ENCODE peak calls at places on chromosomes 3 and 15, in nine cellular contexts. T is lung; Q is foreskin keratinocyte; M is activated naive CD4-positive, alpha-beta T cell treated with anti-CD3 and anti-CD28 coated beads, Interleukin-2, amount 50 U/mL, for 72 hours; E is HepG2; W is GM23338; O is HCT116; F is natural killer cell; B is Right ventricle myocardium inferior. R is an unnamed sample.

GRCh38 chr3:61861410-61861809 is 300.0 kb downstream of the PTPRG start:
- ATAC-seq in B (no peak), Q (no peak), O (no peak), M (no peak), E (no peak), W (peak; percentile 43), T (no peak), F (no peak), R (no peak)

GRCh38 chr3:128152419-128153155 is 694 bp upstream of the EEFSEC start:
- ATAC-seq in O (peak; percentile 77), B (no peak), T (peak; percentile 61), E (peak; percentile 74), W (peak; percentile 58), F (peak; percentile 73), Q (peak; percentile 76), M (no peak), R (no peak)

GRCh38 chr3:170079466-170080165 is 41.8 kb downstream of the GPR160 start:
- ATAC-seq in T (no peak), Q (no peak), F (no peak), O (no peak), W (no peak), E (peak; percentile 58), M (no peak), B (no peak), R (no peak)

GRCh38 chr3:159806412-159806811 is 182.2 kb upstream of the IL12A start:
- ATAC-seq in E (no peak), T (no peak), B (peak; percentile 86), W (no peak), Q (no peak), M (no peak), F (no peak), O (no peak), R (no peak)

GRCh38 chr3:41356775-41357174 is 157.5 kb downstream of the CTNNB1 start:
- ATAC-seq in B (no peak), M (no peak), F (no peak), Q (peak; percentile 81), T (no peak), W (no peak), O (no peak), E (no peak), R (no peak)

GRCh38 chr15:68228143-68228970 is 1.2 kb downstream of the CLN6 start:
- ATAC-seq in M (no peak), F (no peak), T (no peak), W (peak; percentile 9), Q (no peak), B (no peak), E (peak; percentile 14), O (no peak), R (no peak)

GRCh38 chr3:57942872-57943283 is 65.3 kb upstream of the FLNB start:
- ATAC-seq in F (no peak), Q (no peak), M (no peak), E (no peak), W (no peak), B (peak; percentile 73), T (peak; percentile 54), O (peak; percentile 25), R (no peak)

GRCh38 chr3:176430244-176430893 is 766.9 kb downstream of the TBL1XR1 start:
- ATAC-seq in E (no peak), B (no peak), M (no peak), W (peak; percentile 63), O (peak; percentile 71), F (no peak), T (no peak), Q (peak; percentile 68), R (no peak)

GRCh38 chr3:150933473-150934008 is 28.3 kb upstream of the MINDY4B start:
- ATAC-seq in O (no peak), B (no peak), F (no peak), M (no peak), Q (no peak), W (no peak), T (no peak), E (no peak), R (peak; percentile 45)

GRCh38 chr15:83295417-83295816 is 11.0 kb upstream of the BNC1 start:
- ATAC-seq in Q (no peak), M (no peak), F (no peak), E (no peak), T (no peak), W (no peak), B (no peak), O (no peak), R (no peak)

GRCh38 chr3:21785765-21786453 is 34.9 kb upstream of the ZNF385D start:
- ATAC-seq in Q (no peak), O (no peak), T (no peak), B (peak; percentile 66), M (no peak), F (no peak), W (no peak), E (no peak), R (no peak)

GRCh38 chr3:122014741-122015140 is 7.3 kb downstream of the ILDR1 start:
- ATAC-seq in B (no peak), T (no peak), O (no peak), W (no peak), F (no peak), Q (peak; percentile 80), M (peak; percentile 86), E (no peak), R (peak; percentile 97)

GRCh38 chr3:141302364-141303141 is 65.8 kb upstream of the ZBTB38 start:
- ATAC-seq in B (peak; percentile 33), M (no peak), O (no peak), E (no peak), Q (peak; percentile 31), F (no peak), T (peak; percentile 14), W (no peak), R (no peak)

GRCh38 chr3:10563396-10563795 is 58.0 kb upstream of the ATP2B2 start:
- ATAC-seq in E (no peak), T (no peak), O (no peak), B (no peak), M (no peak), W (no peak), F (peak; percentile 23), Q (no peak), R (no peak)

GRCh38 chr3:62981962-62982361 is 106.7 kb upstream of the CADPS start:
- ATAC-seq in W (no peak), T (no peak), O (no peak), F (no peak), Q (no peak), M (no peak), E (no peak), B (no peak), R (no peak)

GRCh38 chr3:190387578-190388213 is at the start of gene CLDN16:
- ATAC-seq in F (no peak), O (no peak), W (peak; percentile 24), B (no peak), T (peak; percentile 43), E (no peak), M (no peak), Q (no peak), R (no peak)

GRCh38 chr3:187739125-187739560 is 6.1 kb downstream of the BCL6 start:
- ATAC-seq in O (peak; percentile 4), T (no peak), M (no peak), Q (no peak), E (peak; percentile 16), W (peak; percentile 6), B (peak; percentile 6), F (no peak), R (peak; percentile 0)

GRCh38 chr3:189167027-189167766 is 4.6 kb upstream of the TPRG1 start:
- ATAC-seq in M (peak; percentile 55), B (no peak), F (no peak), W (no peak), T (peak; percentile 85), E (no peak), O (peak; percentile 99), Q (peak; percentile 100), R (no peak)

GRCh38 chr15:57758556-57758955 is 52.0 kb downstream of the POLR2M start:
- ATAC-seq in W (no peak), M (no peak), B (no peak), O (no peak), F (no peak), Q (no peak), T (no peak), E (no peak), R (no peak)

GRCh38 chr3:66239513-66240135 is 18.8 kb downstream of the SLC25A26 start:
- ATAC-seq in T (no peak), F (no peak), B (no peak), Q (no peak), E (no peak), M (peak; percentile 91), O (no peak), W (no peak), R (peak; percentile 92)

GRCh38 chr15:73763893-73764292 is 10.7 kb upstream of the INSYN1 start:
- ATAC-seq in Q (no peak), M (no peak), W (no peak), F (no peak), B (peak; percentile 88), O (no peak), T (no peak), E (peak; percentile 61), R (no peak)

GRCh38 chr15:42053914-42054313 is 33.1 kb upstream of the PLA2G4E start:
- ATAC-seq in W (no peak), E (no peak), F (no peak), T (no peak), O (no peak), Q (no peak), M (no peak), B (no peak), R (no peak)

GRCh38 chr3:153285194-153285641 is 123.2 kb downstream of the RAP2B start:
- ATAC-seq in F (no peak), Q (no peak), M (peak; percentile 37), E (no peak), T (peak; percentile 63), W (peak; percentile 70), O (peak; percentile 67), B (peak; percentile 37), R (peak; percentile 18)

GRCh38 chr3:155744091-155744625 is 713 bp downstream of the PLCH1 start:
- ATAC-seq in O (peak; percentile 74), M (peak; percentile 77), W (peak; percentile 64), E (peak; percentile 78), B (peak; percentile 63), F (no peak), T (peak; percentile 68), Q (peak; percentile 55), R (peak; percentile 61)

GRCh38 chr3:50299929-50300680 is 900 bp upstream of the HYAL3 start:
- ATAC-seq in W (no peak), T (no peak), O (no peak), Q (no peak), M (peak; percentile 52), E (no peak), B (peak; percentile 3), F (no peak), R (peak; percentile 38)

GRCh38 chr3:127796751-127797150 is 25.6 kb downstream of the MGLL start:
- ATAC-seq in B (no peak), M (no peak), O (no peak), T (no peak), Q (no peak), F (no peak), W (no peak), E (no peak), R (no peak)

GRCh38 chr3:100810671-100811070 is 101.4 kb downstream of the TFG start:
- ATAC-seq in F (no peak), B (no peak), T (no peak), Q (no peak), E (no peak), W (no peak), O (no peak), M (no peak), R (no peak)

GRCh38 chr3:70871909-70872656 is 559.6 kb upstream of the MDFIC2 start:
- ATAC-seq in B (peak; percentile 37), W (no peak), Q (no peak), M (no peak), F (no peak), O (no peak), E (no peak), T (peak; percentile 53), R (no peak)

GRCh38 chr3:13223574-13224237 is 150.5 kb upstream of the IQSEC1 start:
- ATAC-seq in F (no peak), M (no peak), T (no peak), O (no peak), Q (no peak), E (peak; percentile 85), B (peak; percentile 84), W (no peak), R (no peak)

GRCh38 chr15:37885651-37886050 is 48.8 kb upstream of the TMCO5A start:
- ATAC-seq in Q (no peak), M (no peak), W (no peak), E (no peak), F (no peak), B (no peak), O (no peak), T (no peak), R (no peak)

GRCh38 chr15:92714457-92715401 is 59.2 kb upstream of the FAM174B start:
- ATAC-seq in F (peak; percentile 87), Q (peak; percentile 74), W (peak; percentile 80), T (peak; percentile 98), M (peak; percentile 87), E (peak; percentile 91), O (peak; percentile 94), B (peak; percentile 94), R (peak; percentile 79)